ENCODE peak calls at places on chromosomes 2 and 18, in six cellular contexts. One of them, this sample, is unnamed. For H3K4me1, the result is how much of the 10 kb centered on the place peaks cover.

GRCh38 chr2:152335016-152335850 is at the start of gene FMNL2:
- DNase-seq in heart right ventricle: peak
- DNase-seq in PC-3: peak
- DNase-seq in OCI-LY7: peak
- DNase-seq in colonic mucosa: peak
- DNase-seq in fibroblast of lung: peak
- DNase-seq in this sample: peak

GRCh38 chr2:182924311-182924710 is 57.9 kb upstream of the FRZB start:
- DNase-seq in heart right ventricle: no peak
- DNase-seq in PC-3: no peak
- DNase-seq in OCI-LY7: no peak
- DNase-seq in colonic mucosa: no peak
- DNase-seq in fibroblast of lung: peak
- DNase-seq in this sample: no peak

GRCh38 chr2:223868005-223868404 is 30.6 kb upstream of the AP1S3 start:
- DNase-seq in heart right ventricle: no peak
- DNase-seq in PC-3: no peak
- DNase-seq in OCI-LY7: peak
- DNase-seq in colonic mucosa: no peak
- DNase-seq in fibroblast of lung: no peak
- DNase-seq in this sample: no peak

GRCh38 chr18:40215981-40216380 is 1739.1 kb upstream of the PIK3C3 start:
- DNase-seq in heart right ventricle: no peak
- DNase-seq in PC-3: no peak
- DNase-seq in OCI-LY7: no peak
- DNase-seq in colonic mucosa: no peak
- DNase-seq in fibroblast of lung: no peak
- DNase-seq in this sample: peak

GRCh38 chr2:18516112-18516511 is 44.3 kb downstream of the RDH14 start:
- DNase-seq in heart right ventricle: no peak
- DNase-seq in PC-3: peak
- DNase-seq in OCI-LY7: no peak
- DNase-seq in colonic mucosa: no peak
- DNase-seq in fibroblast of lung: peak
- DNase-seq in this sample: no peak

GRCh38 chr18:75111673-75112485 is 97.1 kb downstream of the PTGR3 start:
- DNase-seq in heart right ventricle: no peak
- DNase-seq in PC-3: peak
- DNase-seq in OCI-LY7: no peak
- DNase-seq in colonic mucosa: no peak
- DNase-seq in fibroblast of lung: no peak
- DNase-seq in this sample: peak

GRCh38 chr18:23231340-23232021 is 96.2 kb downstream of the CABLES1 start:
- DNase-seq in heart right ventricle: peak
- DNase-seq in PC-3: peak
- DNase-seq in OCI-LY7: peak
- DNase-seq in colonic mucosa: peak
- DNase-seq in fibroblast of lung: peak
- DNase-seq in this sample: peak

GRCh38 chr2:84115458-84115857 is 343.6 kb downstream of the SUCLG1 start:
- DNase-seq in heart right ventricle: no peak
- DNase-seq in PC-3: no peak
- DNase-seq in OCI-LY7: no peak
- DNase-seq in colonic mucosa: no peak
- DNase-seq in fibroblast of lung: no peak
- DNase-seq in this sample: no peak

GRCh38 chr2:122670932-122671331 is 915.5 kb downstream of the TSN start:
- DNase-seq in heart right ventricle: no peak
- DNase-seq in PC-3: no peak
- DNase-seq in OCI-LY7: no peak
- DNase-seq in colonic mucosa: no peak
- DNase-seq in fibroblast of lung: no peak
- DNase-seq in this sample: no peak

GRCh38 chr18:43606800-43607199 is 329.5 kb upstream of the SYT4 start:
- DNase-seq in heart right ventricle: no peak
- DNase-seq in PC-3: no peak
- DNase-seq in OCI-LY7: no peak
- DNase-seq in colonic mucosa: no peak
- DNase-seq in fibroblast of lung: no peak
- DNase-seq in this sample: no peak

GRCh38 chr2:240449764-240450531 is 14.5 kb downstream of the GPC1 start:
- DNase-seq in heart right ventricle: peak
- DNase-seq in PC-3: no peak
- DNase-seq in OCI-LY7: no peak
- DNase-seq in colonic mucosa: no peak
- DNase-seq in fibroblast of lung: no peak
- DNase-seq in this sample: peak

GRCh38 chr18:76482971-76483691 is 11.9 kb downstream of the ZNF516 start:
- DNase-seq in heart right ventricle: no peak
- DNase-seq in PC-3: no peak
- DNase-seq in OCI-LY7: no peak
- DNase-seq in colonic mucosa: no peak
- DNase-seq in fibroblast of lung: no peak
- DNase-seq in this sample: no peak

GRCh38 chr2:240925576-240926515 is 19.7 kb downstream of the CROCC2 start:
- DNase-seq in heart right ventricle: peak
- DNase-seq in PC-3: no peak
- DNase-seq in OCI-LY7: no peak
- DNase-seq in colonic mucosa: peak
- DNase-seq in fibroblast of lung: no peak
- DNase-seq in this sample: no peak

GRCh38 chr18:40867452-40867851 is 1087.6 kb upstream of the PIK3C3 start:
- DNase-seq in heart right ventricle: no peak
- DNase-seq in PC-3: peak
- DNase-seq in OCI-LY7: no peak
- DNase-seq in colonic mucosa: no peak
- DNase-seq in fibroblast of lung: peak
- DNase-seq in this sample: peak

GRCh38 chr18:48045744-48046143 is 115.3 kb upstream of the SMAD2 start:
- DNase-seq in heart right ventricle: no peak
- DNase-seq in PC-3: no peak
- DNase-seq in OCI-LY7: no peak
- DNase-seq in colonic mucosa: no peak
- DNase-seq in fibroblast of lung: no peak
- DNase-seq in this sample: no peak

GRCh38 chr2:185417688-185418087 is 320.9 kb upstream of the FSIP2 start:
- DNase-seq in heart right ventricle: no peak
- DNase-seq in PC-3: no peak
- DNase-seq in OCI-LY7: no peak
- DNase-seq in colonic mucosa: no peak
- DNase-seq in fibroblast of lung: no peak
- DNase-seq in this sample: no peak

GRCh38 chr2:53594586-53594918 is 173.1 kb upstream of the CHAC2 start:
- DNase-seq in heart right ventricle: no peak
- DNase-seq in PC-3: no peak
- DNase-seq in OCI-LY7: no peak
- DNase-seq in colonic mucosa: no peak
- DNase-seq in fibroblast of lung: no peak
- DNase-seq in this sample: no peak

GRCh38 chr18:50590625-50591024 is 30.7 kb downstream of the MAPK4 start:
- DNase-seq in heart right ventricle: no peak
- DNase-seq in PC-3: no peak
- DNase-seq in OCI-LY7: no peak
- DNase-seq in colonic mucosa: no peak
- DNase-seq in fibroblast of lung: no peak
- DNase-seq in this sample: no peak

GRCh38 chr18:51537487-51537886 is 340.0 kb upstream of the MEX3C start:
- DNase-seq in heart right ventricle: peak
- DNase-seq in PC-3: peak
- DNase-seq in OCI-LY7: peak
- DNase-seq in colonic mucosa: no peak
- DNase-seq in fibroblast of lung: peak
- DNase-seq in this sample: no peak

GRCh38 chr2:178629463-178629862 is 149.2 kb downstream of the PLEKHA3 start:
- DNase-seq in heart right ventricle: peak
- DNase-seq in PC-3: no peak
- DNase-seq in OCI-LY7: no peak
- DNase-seq in colonic mucosa: no peak
- DNase-seq in fibroblast of lung: no peak
- DNase-seq in this sample: no peak

GRCh38 chr18:36322734-36323133 is 25.2 kb downstream of the FHOD3 start:
- DNase-seq in heart right ventricle: no peak
- DNase-seq in PC-3: no peak
- DNase-seq in OCI-LY7: no peak
- DNase-seq in colonic mucosa: no peak
- DNase-seq in fibroblast of lung: no peak
- DNase-seq in this sample: no peak

GRCh38 chr2:130371723-130372054 is 15.8 kb downstream of the PTPN18 start:
- DNase-seq in heart right ventricle: no peak
- DNase-seq in PC-3: no peak
- DNase-seq in OCI-LY7: no peak
- DNase-seq in colonic mucosa: no peak
- DNase-seq in fibroblast of lung: no peak
- DNase-seq in this sample: no peak

GRCh38 chr2:85255456-85255812 is 72.4 kb downstream of the TGOLN2 start:
- DNase-seq in heart right ventricle: no peak
- DNase-seq in PC-3: no peak
- DNase-seq in OCI-LY7: peak
- DNase-seq in colonic mucosa: no peak
- DNase-seq in fibroblast of lung: no peak
- DNase-seq in this sample: no peak

GRCh38 chr2:44166096-44166495 is 2.6 kb upstream of the PPM1B start:
- DNase-seq in heart right ventricle: no peak
- DNase-seq in PC-3: no peak
- DNase-seq in OCI-LY7: no peak
- DNase-seq in colonic mucosa: no peak
- DNase-seq in fibroblast of lung: no peak
- DNase-seq in this sample: no peak

GRCh38 chr2:157055660-157056199 is 201.8 kb upstream of the GALNT5 start:
- DNase-seq in heart right ventricle: no peak
- DNase-seq in PC-3: peak
- DNase-seq in OCI-LY7: peak
- DNase-seq in colonic mucosa: no peak
- DNase-seq in fibroblast of lung: peak
- DNase-seq in this sample: peak
- H3K27ac ChIP-seq in heart right ventricle: no peak
- H3K27ac ChIP-seq in PC-3: peak
- H3K27ac ChIP-seq in OCI-LY7: no peak
- H3K27ac ChIP-seq in colonic mucosa: no peak
- H3K27ac ChIP-seq in fibroblast of lung: no peak
- H3K27ac ChIP-seq in this sample: no peak

DNA sequence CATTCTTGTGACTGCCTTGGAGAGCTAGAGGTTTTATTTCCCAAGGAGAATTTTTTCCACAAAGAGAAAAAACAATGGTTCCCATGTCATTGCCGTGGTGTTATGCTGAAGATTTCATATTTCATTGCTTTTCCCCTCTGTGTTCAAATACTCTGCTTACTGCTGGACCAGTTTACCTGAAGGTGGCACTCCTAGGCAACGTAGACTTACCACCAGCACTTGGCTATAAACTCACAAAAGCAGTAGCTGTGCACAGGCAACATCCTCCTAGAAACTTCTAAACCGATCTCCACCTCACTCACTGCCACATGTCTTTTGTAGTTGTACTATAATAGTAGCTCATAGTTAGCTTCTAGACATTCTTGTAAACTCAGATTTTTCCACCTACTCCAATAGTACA is 1319.7 kb upstream of the CRIM1 start:
- DNase-seq in heart right ventricle: no peak
- DNase-seq in PC-3: peak
- DNase-seq in OCI-LY7: no peak
- DNase-seq in colonic mucosa: no peak
- DNase-seq in fibroblast of lung: no peak
- DNase-seq in this sample: peak
- TF ChIP-seq CTCF in heart right ventricle: no peak
- TF ChIP-seq CTCF in PC-3: peak
- TF ChIP-seq CTCF in OCI-LY7: peak
- TF ChIP-seq CTCF in colonic mucosa: no peak
- TF ChIP-seq CTCF in fibroblast of lung: no peak
- TF ChIP-seq CTCF in this sample: peak

GRCh38 chr2:177253704-177254103 is 10.8 kb downstream of the NFE2L2 start:
- DNase-seq in heart right ventricle: no peak
- DNase-seq in PC-3: no peak
- DNase-seq in OCI-LY7: no peak
- DNase-seq in colonic mucosa: no peak
- DNase-seq in fibroblast of lung: no peak
- DNase-seq in this sample: no peak
- H3K4me1 ChIP-seq in heart right ventricle: half or more
- H3K4me1 ChIP-seq in PC-3: under half
- H3K4me1 ChIP-seq in OCI-LY7: under half
- H3K4me1 ChIP-seq in colonic mucosa: under half
- H3K4me1 ChIP-seq in fibroblast of lung: under half
- H3K4me1 ChIP-seq in this sample: under half

GRCh38 chr2:221097568-221097915 is 474.6 kb downstream of the EPHA4 start:
- DNase-seq in heart right ventricle: no peak
- DNase-seq in PC-3: peak
- DNase-seq in OCI-LY7: no peak
- DNase-seq in colonic mucosa: no peak
- DNase-seq in fibroblast of lung: peak
- DNase-seq in this sample: peak

GRCh38 chr2:221095381-221095780 is 476.7 kb downstream of the EPHA4 start:
- DNase-seq in heart right ventricle: no peak
- DNase-seq in PC-3: no peak
- DNase-seq in OCI-LY7: no peak
- DNase-seq in colonic mucosa: no peak
- DNase-seq in fibroblast of lung: peak
- DNase-seq in this sample: no peak

GRCh38 chr2:221100467-221101089 is 471.5 kb downstream of the EPHA4 start:
- DNase-seq in heart right ventricle: no peak
- DNase-seq in PC-3: peak
- DNase-seq in OCI-LY7: no peak
- DNase-seq in colonic mucosa: no peak
- DNase-seq in fibroblast of lung: no peak
- DNase-seq in this sample: no peak

GRCh38 chr2:221097949-221098348 is 474.2 kb downstream of the EPHA4 start:
- DNase-seq in heart right ventricle: no peak
- DNase-seq in PC-3: no peak
- DNase-seq in OCI-LY7: no peak
- DNase-seq in colonic mucosa: no peak
- DNase-seq in fibroblast of lung: no peak
- DNase-seq in this sample: no peak

DNA sequence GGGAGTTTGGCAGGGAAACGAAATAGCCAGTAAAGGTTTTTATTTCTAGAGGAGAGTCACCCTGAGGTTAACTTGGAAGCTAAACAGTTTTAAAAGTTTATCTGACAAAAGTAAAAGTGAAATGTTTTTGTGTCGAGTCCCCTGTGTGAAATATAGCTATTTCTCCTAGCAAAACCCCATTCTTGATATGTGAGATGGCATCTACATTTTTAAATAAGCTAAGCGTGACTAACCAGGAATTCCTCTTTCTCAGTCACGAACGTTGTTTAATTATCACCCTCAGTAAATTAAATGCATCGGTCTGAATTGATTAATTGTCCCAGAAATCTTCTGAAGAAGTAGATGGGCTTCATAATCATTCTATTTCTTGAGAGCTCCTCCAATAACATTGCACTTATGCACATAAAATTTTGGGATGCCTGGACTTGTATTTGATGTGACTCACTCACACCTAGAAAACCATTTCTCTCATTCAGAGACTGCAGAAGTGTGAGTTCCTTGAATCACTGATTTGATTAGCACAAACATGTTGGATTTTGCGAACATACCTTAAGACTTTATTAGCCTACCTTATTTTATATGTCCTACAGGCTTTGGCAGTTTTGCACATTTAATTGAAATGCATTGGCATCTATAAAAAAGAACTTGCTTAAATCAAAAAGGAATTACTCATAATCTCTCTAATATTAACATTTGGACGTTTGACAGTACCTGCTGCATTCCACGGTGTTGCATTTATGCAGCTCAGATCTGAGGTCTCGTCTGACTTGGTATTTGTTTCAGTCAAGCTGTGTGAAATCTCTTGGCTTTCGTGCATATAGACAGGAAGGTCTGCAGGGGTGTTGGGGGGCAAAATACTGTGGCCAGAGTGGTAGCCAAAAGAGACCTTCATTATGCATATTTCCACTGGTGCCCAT is 475.2 kb downstream of the EPHA4 start:
- DNase-seq in heart right ventricle: no peak
- DNase-seq in PC-3: peak
- DNase-seq in OCI-LY7: no peak
- DNase-seq in colonic mucosa: no peak
- DNase-seq in fibroblast of lung: peak
- DNase-seq in this sample: peak
- H3K27ac ChIP-seq in heart right ventricle: no peak
- H3K27ac ChIP-seq in PC-3: peak
- H3K27ac ChIP-seq in OCI-LY7: no peak
- H3K27ac ChIP-seq in colonic mucosa: no peak
- H3K27ac ChIP-seq in fibroblast of lung: no peak
- H3K27ac ChIP-seq in this sample: no peak

This sample was measured in foreskin keratinocyte.